ENCODE peak calls at places on chromosomes 6 and 20, in five cellular contexts. A is HCT116, Z is breast epithelium, U is uterus, G is tibial nerve. M is an unnamed sample. For H3K4me1, the result is how much of the 10 kb centered on the place peaks cover.

GRCh38 chr6:152380993-152381898 is 255.9 kb downstream of the SYNE1 start:
- DNase-seq in G (peak), A (peak), Z (peak), U (peak), M (peak)

GRCh38 chr6:72642435-72642834 is 20.6 kb downstream of the KCNQ5 start:
- DNase-seq in A (no peak), G (no peak), Z (no peak), U (no peak), M (no peak)

GRCh38 chr6:28081486-28081751 is 1.1 kb downstream of the ZNF165 start:
- DNase-seq in Z (no peak), U (no peak), G (no peak), A (no peak), M (no peak)

GRCh38 chr20:62918137-62918536 is 8.2 kb downstream of the DIDO1 start:
- DNase-seq in G (no peak), A (no peak), U (no peak), Z (no peak), M (no peak)

GRCh38 chr6:492816-493414 is 101.4 kb downstream of the IRF4 start:
- DNase-seq in A (no peak), G (no peak), U (no peak), Z (no peak), M (no peak)

GRCh38 chr20:46433051-46433450 is 26.6 kb upstream of the ELMO2 start:
- DNase-seq in U (no peak), Z (no peak), G (no peak), A (no peak), M (no peak)

GRCh38 chr20:20765696-20766095 is 53.3 kb upstream of the RALGAPA2 start:
- DNase-seq in Z (no peak), G (no peak), A (no peak), U (no peak), M (no peak)

GRCh38 chr20:48877299-48877698 is 44.2 kb upstream of the ARFGEF2 start:
- DNase-seq in G (peak), A (no peak), U (no peak), Z (no peak), M (no peak)

GRCh38 chr6:125913864-125914351 is 42.7 kb upstream of the HINT3 start:
- DNase-seq in A (peak), Z (no peak), G (no peak), U (peak), M (peak)

GRCh38 chr20:63198606-63199005 is 17.3 kb downstream of the YTHDF1 start:
- DNase-seq in A (no peak), G (no peak), Z (no peak), U (no peak), M (no peak)

GRCh38 chr20:31908424-31908823 is 38.0 kb downstream of the TTLL9 start:
- DNase-seq in A (no peak), U (no peak), Z (no peak), G (no peak), M (peak)

GRCh38 chr6:43627008-43627825 is 1.8 kb downstream of the GTPBP2 start:
- DNase-seq in U (peak), A (peak), G (peak), Z (peak), M (peak)

GRCh38 chr20:9374480-9374879 is 139.9 kb upstream of the LAMP5 start:
- DNase-seq in Z (no peak), G (no peak), U (no peak), A (no peak), M (no peak)

GRCh38 chr6:35728663-35729348 is 8.0 kb upstream of the ARMC12 start:
- DNase-seq in G (no peak), A (no peak), U (peak), Z (peak), M (peak)

GRCh38 chr6:106250997-106251396 is 74.6 kb downstream of the ATG5 start:
- DNase-seq in G (no peak), Z (no peak), U (no peak), A (no peak), M (no peak)

GRCh38 chr6:2183235-2183634 is 62.2 kb downstream of the GMDS start:
- DNase-seq in U (no peak), G (no peak), Z (no peak), A (no peak), M (no peak)

GRCh38 chr6:11710221-11710836 is 68.3 kb downstream of the ADTRP start:
- DNase-seq in Z (no peak), A (no peak), G (no peak), U (no peak), M (peak)

GRCh38 chr20:54565255-54565654 is 89.9 kb downstream of the DOK5 start:
- DNase-seq in A (no peak), Z (no peak), U (no peak), G (no peak), M (no peak)

GRCh38 chr6:7697820-7698623 is 27.9 kb upstream of the BMP6 start:
- DNase-seq in Z (no peak), G (peak), A (no peak), U (no peak), M (peak)

GRCh38 chr6:105646391-105646867 is 243.5 kb upstream of the PREP start:
- DNase-seq in Z (no peak), U (no peak), A (no peak), G (no peak), M (peak)

GRCh38 chr6:33816911-33817310 is 13.1 kb upstream of the MLN start:
- DNase-seq in U (no peak), G (no peak), Z (no peak), A (no peak), M (no peak)

GRCh38 chr20:62239278-62239879 is 1.1 kb downstream of the OSBPL2 start:
- DNase-seq in Z (no peak), A (no peak), G (no peak), U (no peak), M (peak)

GRCh38 chr20:40948352-40949267 is 80.0 kb upstream of the TOP1 start:
- DNase-seq in U (no peak), Z (no peak), A (no peak), G (no peak), M (peak)

GRCh38 chr6:108453601-108454157 is 107.0 kb upstream of the FOXO3 start:
- DNase-seq in G (no peak), A (no peak), Z (no peak), U (no peak), M (no peak)

GRCh38 chr6:4935981-4936680 is 67.7 kb downstream of the RPP40 start:
- DNase-seq in U (no peak), A (no peak), G (no peak), Z (no peak), M (no peak)

GRCh38 chr6:17714879-17715860 is 8.4 kb upstream of the NUP153 start:
- DNase-seq in A (peak), G (no peak), Z (no peak), U (no peak), M (peak)

GRCh38 chr20:33663161-33664084 is 1.3 kb downstream of the C20orf144 start:
- DNase-seq in Z (no peak), G (no peak), U (peak), A (no peak), M (peak)

GRCh38 chr6:41503841-41504525 is 42.2 kb upstream of the FOXP4 start:
- DNase-seq in G (no peak), U (peak), Z (peak), A (no peak), M (no peak)

GRCh38 chr20:51902933-51903332 is 100.6 kb upstream of the SALL4 start:
- DNase-seq in Z (no peak), G (no peak), U (no peak), A (no peak), M (no peak)

GRCh38 chr6:44022296-44022661 is 105.0 kb downstream of the MRPL14 start:
- DNase-seq in G (no peak), A (no peak), U (no peak), Z (no peak), M (no peak)

GRCh38 chr6:29938746-29939508 is 3.4 kb upstream of the HLA-A start:
- DNase-seq in U (no peak), Z (no peak), G (no peak), A (no peak), M (no peak)

GRCh38 chr20:2879148-2879547 is 5.9 kb downstream of the PTPRA start:
- DNase-seq in U (no peak), Z (no peak), G (no peak), A (no peak), M (peak)

GRCh38 chr6:131765853-131766135 is 42.0 kb upstream of the ENPP1 start:
- DNase-seq in A (no peak), Z (no peak), G (no peak), U (no peak), M (no peak)
- TF ChIP-seq CTCF in A (no peak), Z (no peak), G (no peak), U (no peak), M (no peak)

DNA sequence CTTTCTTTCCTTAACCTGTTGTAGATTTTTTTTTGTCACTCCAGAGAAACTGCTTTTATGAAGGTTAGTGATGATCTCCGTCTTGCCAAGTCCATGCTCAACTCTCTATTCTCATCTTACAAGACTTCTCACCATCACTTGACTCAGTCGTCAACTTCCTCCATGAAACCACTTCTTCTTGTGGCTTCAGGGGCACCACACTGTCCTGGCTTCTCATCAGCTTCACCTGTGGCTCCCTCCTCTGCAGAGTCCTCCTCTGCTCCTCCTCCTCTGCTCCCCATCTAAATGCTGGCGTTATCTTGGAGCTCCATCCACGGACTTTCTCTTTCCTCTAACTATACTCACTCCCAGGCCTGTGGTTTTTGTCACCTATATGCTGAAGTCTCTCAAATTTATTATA is 187.5 kb downstream of the BACH2 start:
- DNase-seq in Z (no peak), A (no peak), G (no peak), U (no peak), M (no peak)
- H3K4me1 ChIP-seq in Z (under half), A (under half), G (under half), U (under half), M (under half)

GRCh38 chr6:19472850-19473249 is 364.3 kb upstream of the ID4 start:
- DNase-seq in Z (no peak), A (no peak), G (no peak), U (no peak), M (no peak)
- TF ChIP-seq CTCF in Z (no peak), A (peak), G (no peak), U (no peak), M (peak)

DNA sequence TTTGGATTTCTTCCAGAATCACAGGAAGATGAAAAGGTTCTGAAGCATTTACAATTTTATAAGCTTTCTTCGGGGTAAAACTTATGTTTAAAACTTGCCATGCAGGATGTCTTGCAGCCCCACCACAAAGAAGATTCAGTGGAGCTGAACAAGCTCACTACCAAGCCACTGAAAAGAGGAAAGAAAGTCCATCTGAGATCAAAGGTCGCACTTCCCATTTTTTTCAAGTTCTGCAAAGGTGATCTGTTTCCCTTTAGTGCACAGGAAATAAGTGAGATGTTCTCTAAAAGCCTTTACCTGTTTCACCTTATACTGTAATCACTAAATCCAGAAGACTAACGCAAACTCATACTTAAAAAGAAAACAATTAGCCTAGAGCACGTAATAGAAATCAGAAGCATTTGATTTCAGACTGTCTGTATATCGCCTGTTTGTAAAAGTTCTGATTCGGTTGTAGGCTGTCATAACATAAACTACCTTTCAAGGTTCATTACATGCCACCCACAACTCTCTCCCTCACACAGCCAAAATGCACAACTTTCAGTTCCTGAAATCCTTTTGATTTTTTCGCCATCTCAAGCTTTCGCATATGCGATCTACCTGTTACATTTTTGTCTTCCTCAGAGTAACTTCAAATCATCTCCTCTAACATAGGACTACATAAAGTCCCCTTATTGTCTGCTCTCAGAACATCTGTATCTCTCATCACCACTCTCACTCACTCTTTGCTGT is 1.8 kb downstream of the ECHDC1 start:
- DNase-seq in A (no peak), Z (no peak), U (no peak), G (no peak), M (no peak)
- H3K4me1 ChIP-seq in A (under half), Z (under half), U (under half), G (under half), M (under half)

GRCh38 chr6:22737331-22737730 is 168.0 kb downstream of the HDGFL1 start:
- DNase-seq in G (peak), U (peak), A (peak), Z (peak), M (peak)
- TF ChIP-seq CTCF in G (peak), U (peak), A (peak), Z (no peak), M (peak)

GRCh38 chr6:159097256-159097655 is 52.5 kb upstream of the TAGAP start:
- DNase-seq in Z (no peak), G (no peak), A (no peak), U (no peak), M (no peak)

GRCh38 chr6:159094444-159095252 is 49.9 kb upstream of the TAGAP start:
- DNase-seq in G (no peak), Z (no peak), A (no peak), U (no peak), M (no peak)

GRCh38 chr6:159093608-159094443 is 49.0 kb upstream of the TAGAP start:
- DNase-seq in U (no peak), A (no peak), G (no peak), Z (no peak), M (no peak)

GRCh38 chr6:159092631-159093030 is 47.8 kb upstream of the TAGAP start:
- DNase-seq in A (no peak), U (no peak), G (no peak), Z (no peak), M (no peak)

DNA sequence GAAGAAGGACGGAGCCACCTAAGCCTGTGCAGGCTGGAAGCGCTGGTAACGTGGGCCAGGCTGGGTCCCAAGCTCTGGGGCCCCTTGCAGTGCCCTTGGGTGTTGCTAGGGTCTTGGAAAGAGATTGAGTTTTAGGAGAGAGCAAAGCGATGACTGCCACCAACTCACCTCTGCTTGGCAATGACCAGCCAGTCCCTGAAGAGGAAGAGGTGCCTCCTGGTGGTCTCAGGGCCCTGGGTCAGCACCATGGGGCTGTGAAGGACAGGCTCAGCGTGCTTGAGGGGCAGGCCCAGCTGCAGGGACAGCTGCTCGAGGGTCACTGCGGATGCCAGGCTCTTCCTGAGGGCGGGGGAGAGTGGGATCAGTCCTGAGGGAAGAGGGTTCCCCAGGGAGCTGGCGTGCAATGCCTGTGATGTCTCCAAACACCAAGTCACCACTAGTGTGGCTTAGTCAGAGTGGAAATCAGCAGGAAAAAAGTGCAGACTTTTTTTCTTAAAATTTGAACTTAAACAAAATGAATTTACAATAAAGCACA is 50.8 kb upstream of the TAGAP start:
- DNase-seq in U (no peak), G (no peak), A (no peak), Z (no peak), M (no peak)
- H3K4me1 ChIP-seq in U (under half), G (under half), A (under half), Z (under half), M (under half)

GRCh38 chr6:130839379-130839778 is 12.2 kb downstream of the SMLR1 start:
- DNase-seq in G (no peak), A (no peak), Z (no peak), U (no peak), M (no peak)
- TF ChIP-seq CTCF in G (no peak), A (no peak), Z (no peak), U (no peak), M (no peak)

GRCh38 chr6:170153436-170154319 is 137.2 kb downstream of the DLL1 start:
- DNase-seq in U (no peak), G (no peak), Z (no peak), A (no peak), M (no peak)
- H3K4me1 ChIP-seq in U (under half), G (under half), Z (under half), A (under half), M (under half)